ENCODE peak calls at places on chromosomes 12 and 14, in six cellular contexts. R is T-helper 1 cell, Q is A673, X is transverse colon, K is cardiac muscle cell, L is astrocyte of the spinal cord. E is an unnamed sample.

GRCh38 chr12:52202361-52203078 is 10.7 kb upstream of the KRT80 start:
- DNase-seq in R (no peak), Q (peak), X (no peak), K (peak), L (no peak), E (no peak)

GRCh38 chr12:1422604-1423315 is 171.6 kb downstream of the FBXL14 start:
- DNase-seq in R (no peak), Q (no peak), X (no peak), K (no peak), L (no peak), E (no peak)

GRCh38 chr14:91311284-91311662 is 66.8 kb upstream of the GPR68 start:
- DNase-seq in R (peak), Q (no peak), X (peak), K (no peak), L (no peak), E (peak)

GRCh38 chr14:73339846-73340565 is 102.7 kb downstream of the PAPLN start:
- DNase-seq in R (no peak), Q (no peak), X (no peak), K (no peak), L (no peak), E (no peak)

GRCh38 chr12:69354172-69354560 is 5.4 kb upstream of the YEATS4 start:
- DNase-seq in R (no peak), Q (no peak), X (no peak), K (no peak), L (no peak), E (no peak)

GRCh38 chr14:91742956-91743653 is 11.2 kb upstream of the CATSPERB start:
- DNase-seq in R (no peak), Q (no peak), X (no peak), K (no peak), L (no peak), E (no peak)

GRCh38 chr12:48602192-48602989 is 32.5 kb upstream of the LALBA start:
- DNase-seq in R (no peak), Q (no peak), X (no peak), K (no peak), L (no peak), E (no peak)

GRCh38 chr12:54378791-54379400 is 5.6 kb downstream of the ZNF385A start:
- DNase-seq in R (no peak), Q (peak), X (peak), K (peak), L (no peak), E (no peak)

GRCh38 chr12:96247567-96247962 is 53.4 kb downstream of the ELK3 start:
- DNase-seq in R (no peak), Q (no peak), X (no peak), K (no peak), L (no peak), E (no peak)

GRCh38 chr14:60064491-60065072 is 27.1 kb upstream of the PCNX4 start:
- DNase-seq in R (no peak), Q (peak), X (no peak), K (peak), L (peak), E (no peak)

GRCh38 chr14:69535230-69535848 is 39.3 kb downstream of the CCDC177 start:
- DNase-seq in R (no peak), Q (peak), X (peak), K (peak), L (peak), E (no peak)

GRCh38 chr12:49279706-49280159 is 14.9 kb downstream of the TUBA1C start:
- DNase-seq in R (no peak), Q (peak), X (peak), K (no peak), L (no peak), E (no peak)

GRCh38 chr12:96064266-96064665 is 28.9 kb upstream of the LTA4H start:
- DNase-seq in R (no peak), Q (no peak), X (no peak), K (no peak), L (no peak), E (no peak)

GRCh38 chr14:63543826-63544320 is 696 bp upstream of the PPP2R5E start:
- DNase-seq in R (no peak), Q (peak), X (no peak), K (peak), L (peak), E (no peak)

GRCh38 chr12:83514372-83514771 is 827.7 kb downstream of the TMTC2 start:
- DNase-seq in R (no peak), Q (no peak), X (no peak), K (no peak), L (no peak), E (no peak)

GRCh38 chr14:94819531-94819930 is 49.6 kb upstream of the GSC start:
- DNase-seq in R (no peak), Q (peak), X (no peak), K (no peak), L (no peak), E (no peak)

GRCh38 chr12:56488041-56488955 is at the start of gene GLS2:
- DNase-seq in R (peak), Q (peak), X (peak), K (peak), L (peak), E (peak)

GRCh38 chr14:106187176-106187670 is 660.8 kb downstream of the TMEM121 start:
- DNase-seq in R (no peak), Q (no peak), X (no peak), K (no peak), L (no peak), E (no peak)

GRCh38 chr12:95262808-95263207 is 45.2 kb downstream of the VEZT start:
- DNase-seq in R (no peak), Q (peak), X (no peak), K (peak), L (no peak), E (no peak)

GRCh38 chr12:80777587-80777986 is 60.9 kb downstream of the MYF5 start:
- DNase-seq in R (no peak), Q (no peak), X (no peak), K (peak), L (no peak), E (no peak)

GRCh38 chr14:35897616-35898111 is 71.5 kb downstream of the BRMS1L start:
- DNase-seq in R (no peak), Q (no peak), X (peak), K (no peak), L (no peak), E (no peak)

GRCh38 chr12:6539276-6540134 is 5.2 kb downstream of the GAPDH start:
- DNase-seq in R (no peak), Q (no peak), X (no peak), K (no peak), L (no peak), E (no peak)

E was measured in activated CD4-positive, alpha-beta T cell treated with anti-CD3 and anti-CD28 coated beads for 1 hour.